ENCODE peak calls at places on chromosomes 5 and 9, in five cellular contexts. One of them, this sample, is unnamed.

GRCh38 chr9:33415152-33416038 is 13.0 kb upstream of the AQP7 start:
- DNase-seq in heart left ventricle: peak
- DNase-seq in AG10803: no peak
- DNase-seq in brain microvascular endothelial cell: peak
- DNase-seq in psoas muscle: peak
- DNase-seq in this sample: peak

GRCh38 chr9:125145425-125145824 is 2.1 kb upstream of the SCAI start:
- DNase-seq in heart left ventricle: no peak
- DNase-seq in AG10803: no peak
- DNase-seq in brain microvascular endothelial cell: no peak
- DNase-seq in psoas muscle: no peak
- DNase-seq in this sample: peak

GRCh38 chr5:155290937-155291336 is 277.4 kb downstream of the KIF4B start:
- DNase-seq in heart left ventricle: no peak
- DNase-seq in AG10803: no peak
- DNase-seq in brain microvascular endothelial cell: no peak
- DNase-seq in psoas muscle: no peak
- DNase-seq in this sample: no peak

GRCh38 chr9:26809795-26810194 is 82.8 kb downstream of the CAAP1 start:
- DNase-seq in heart left ventricle: no peak
- DNase-seq in AG10803: peak
- DNase-seq in brain microvascular endothelial cell: peak
- DNase-seq in psoas muscle: no peak
- DNase-seq in this sample: peak

GRCh38 chr9:27945386-27945785 is 372.1 kb upstream of the C9orf72 start:
- DNase-seq in heart left ventricle: no peak
- DNase-seq in AG10803: peak
- DNase-seq in brain microvascular endothelial cell: peak
- DNase-seq in psoas muscle: no peak
- DNase-seq in this sample: peak

GRCh38 chr9:118364266-118365075 is 660.3 kb downstream of the TLR4 start:
- DNase-seq in heart left ventricle: peak
- DNase-seq in AG10803: no peak
- DNase-seq in brain microvascular endothelial cell: no peak
- DNase-seq in psoas muscle: no peak
- DNase-seq in this sample: no peak

GRCh38 chr5:139108056-139108811 is 89.9 kb downstream of the SIL1 start:
- DNase-seq in heart left ventricle: no peak
- DNase-seq in AG10803: peak
- DNase-seq in brain microvascular endothelial cell: peak
- DNase-seq in psoas muscle: no peak
- DNase-seq in this sample: peak

GRCh38 chr5:67133781-67134180 is 62.8 kb downstream of the CD180 start:
- DNase-seq in heart left ventricle: no peak
- DNase-seq in AG10803: no peak
- DNase-seq in brain microvascular endothelial cell: no peak
- DNase-seq in psoas muscle: no peak
- DNase-seq in this sample: no peak

GRCh38 chr5:150448960-150449490 is 514 bp downstream of the RPS14 start:
- DNase-seq in heart left ventricle: no peak
- DNase-seq in AG10803: no peak
- DNase-seq in brain microvascular endothelial cell: no peak
- DNase-seq in psoas muscle: no peak
- DNase-seq in this sample: peak

GRCh38 chr9:136342191-136343120 is 15.1 kb downstream of the GPSM1 start:
- DNase-seq in heart left ventricle: peak
- DNase-seq in AG10803: peak
- DNase-seq in brain microvascular endothelial cell: peak
- DNase-seq in psoas muscle: peak
- DNase-seq in this sample: peak

GRCh38 chr5:50667079-50667652 is 729 bp downstream of the PARP8 start:
- DNase-seq in heart left ventricle: peak
- DNase-seq in AG10803: peak
- DNase-seq in brain microvascular endothelial cell: peak
- DNase-seq in psoas muscle: peak
- DNase-seq in this sample: peak

GRCh38 chr5:57575839-57576238 is 93.2 kb upstream of the ACTBL2 start:
- DNase-seq in heart left ventricle: no peak
- DNase-seq in AG10803: no peak
- DNase-seq in brain microvascular endothelial cell: no peak
- DNase-seq in psoas muscle: no peak
- DNase-seq in this sample: no peak

GRCh38 chr5:91128604-91129003 is 254.5 kb downstream of the ARRDC3 start:
- DNase-seq in heart left ventricle: no peak
- DNase-seq in AG10803: no peak
- DNase-seq in brain microvascular endothelial cell: no peak
- DNase-seq in psoas muscle: no peak
- DNase-seq in this sample: no peak

GRCh38 chr5:181218795-181219124 is 4.3 kb upstream of the TRIM41 start:
- DNase-seq in heart left ventricle: no peak
- DNase-seq in AG10803: no peak
- DNase-seq in brain microvascular endothelial cell: no peak
- DNase-seq in psoas muscle: no peak
- DNase-seq in this sample: no peak

GRCh38 chr5:138641547-138642298 is 66.5 kb upstream of the HSPA9 start:
- DNase-seq in heart left ventricle: peak
- DNase-seq in AG10803: peak
- DNase-seq in brain microvascular endothelial cell: peak
- DNase-seq in psoas muscle: peak
- DNase-seq in this sample: peak

GRCh38 chr5:169445191-169445590 is 138.4 kb upstream of the SPDL1 start:
- DNase-seq in heart left ventricle: no peak
- DNase-seq in AG10803: no peak
- DNase-seq in brain microvascular endothelial cell: no peak
- DNase-seq in psoas muscle: no peak
- DNase-seq in this sample: no peak

GRCh38 chr9:134554011-134554749 is 87.4 kb upstream of the COL5A1 start:
- DNase-seq in heart left ventricle: no peak
- DNase-seq in AG10803: no peak
- DNase-seq in brain microvascular endothelial cell: no peak
- DNase-seq in psoas muscle: peak
- DNase-seq in this sample: no peak

GRCh38 chr5:123367739-123368138 is 55.5 kb downstream of the CEP120 start:
- DNase-seq in heart left ventricle: no peak
- DNase-seq in AG10803: peak
- DNase-seq in brain microvascular endothelial cell: no peak
- DNase-seq in psoas muscle: no peak
- DNase-seq in this sample: peak

GRCh38 chr9:100597236-100597635 is 19.4 kb downstream of the CAVIN4 start:
- DNase-seq in heart left ventricle: no peak
- DNase-seq in AG10803: no peak
- DNase-seq in brain microvascular endothelial cell: no peak
- DNase-seq in psoas muscle: no peak
- DNase-seq in this sample: no peak

GRCh38 chr5:131384616-131385214 is 120.9 kb downstream of the CDC42SE2 start:
- DNase-seq in heart left ventricle: no peak
- DNase-seq in AG10803: no peak
- DNase-seq in brain microvascular endothelial cell: no peak
- DNase-seq in psoas muscle: no peak
- DNase-seq in this sample: no peak

GRCh38 chr5:154753792-154754191 is 1.4 kb upstream of the LARP1 start:
- DNase-seq in heart left ventricle: peak
- DNase-seq in AG10803: peak
- DNase-seq in brain microvascular endothelial cell: peak
- DNase-seq in psoas muscle: peak
- DNase-seq in this sample: peak

GRCh38 chr5:180825768-180826525 is 23.3 kb upstream of the MGAT1 start:
- DNase-seq in heart left ventricle: no peak
- DNase-seq in AG10803: peak
- DNase-seq in brain microvascular endothelial cell: peak
- DNase-seq in psoas muscle: no peak
- DNase-seq in this sample: peak

GRCh38 chr9:132006657-132007370 is 72.9 kb downstream of the MED27 start:
- DNase-seq in heart left ventricle: no peak
- DNase-seq in AG10803: peak
- DNase-seq in brain microvascular endothelial cell: no peak
- DNase-seq in psoas muscle: no peak
- DNase-seq in this sample: peak

GRCh38 chr5:89128097-89128496 is 245.1 kb upstream of the MEF2C start:
- DNase-seq in heart left ventricle: no peak
- DNase-seq in AG10803: no peak
- DNase-seq in brain microvascular endothelial cell: peak
- DNase-seq in psoas muscle: no peak
- DNase-seq in this sample: no peak

GRCh38 chr5:146707316-146707715 is 171.2 kb downstream of the PPP2R2B start:
- DNase-seq in heart left ventricle: no peak
- DNase-seq in AG10803: no peak
- DNase-seq in brain microvascular endothelial cell: no peak
- DNase-seq in psoas muscle: peak
- DNase-seq in this sample: no peak

GRCh38 chr5:150358261-150359095 is 981 bp downstream of the TCOF1 start:
- DNase-seq in heart left ventricle: no peak
- DNase-seq in AG10803: peak
- DNase-seq in brain microvascular endothelial cell: no peak
- DNase-seq in psoas muscle: no peak
- DNase-seq in this sample: peak

GRCh38 chr5:157384971-157385709 is 74.9 kb upstream of the NIPAL4 start:
- DNase-seq in heart left ventricle: peak
- DNase-seq in AG10803: peak
- DNase-seq in brain microvascular endothelial cell: peak
- DNase-seq in psoas muscle: no peak
- DNase-seq in this sample: peak

GRCh38 chr9:113998529-113999255 is 79.4 kb downstream of the AMBP start:
- DNase-seq in heart left ventricle: no peak
- DNase-seq in AG10803: no peak
- DNase-seq in brain microvascular endothelial cell: no peak
- DNase-seq in psoas muscle: no peak
- DNase-seq in this sample: no peak

GRCh38 chr9:1761807-1762206 is 253.3 kb upstream of the SMARCA2 start:
- DNase-seq in heart left ventricle: no peak
- DNase-seq in AG10803: no peak
- DNase-seq in brain microvascular endothelial cell: no peak
- DNase-seq in psoas muscle: no peak
- DNase-seq in this sample: no peak

GRCh38 chr9:35236692-35237091 is 74.9 kb downstream of the UNC13B start:
- DNase-seq in heart left ventricle: no peak
- DNase-seq in AG10803: no peak
- DNase-seq in brain microvascular endothelial cell: no peak
- DNase-seq in psoas muscle: no peak
- DNase-seq in this sample: no peak

GRCh38 chr9:109781086-109781485 is 1.1 kb downstream of the PALM2AKAP2 start:
- DNase-seq in heart left ventricle: no peak
- DNase-seq in AG10803: peak
- DNase-seq in brain microvascular endothelial cell: no peak
- DNase-seq in psoas muscle: no peak
- DNase-seq in this sample: peak

GRCh38 chr5:131709043-131709442 is 74.0 kb upstream of the RAPGEF6 start:
- DNase-seq in heart left ventricle: no peak
- DNase-seq in AG10803: no peak
- DNase-seq in brain microvascular endothelial cell: no peak
- DNase-seq in psoas muscle: no peak
- DNase-seq in this sample: no peak

GRCh38 chr5:65037845-65038815 is 269.4 kb downstream of the CWC27 start:
- DNase-seq in heart left ventricle: peak
- DNase-seq in AG10803: no peak
- DNase-seq in brain microvascular endothelial cell: no peak
- DNase-seq in psoas muscle: no peak
- DNase-seq in this sample: no peak
- TF ChIP-seq CTCF in heart left ventricle: peak
- TF ChIP-seq CTCF in AG10803: peak
- TF ChIP-seq CTCF in brain microvascular endothelial cell: peak
- TF ChIP-seq CTCF in psoas muscle: peak
- TF ChIP-seq CTCF in this sample: peak

GRCh38 chr9:98251554-98251953 is 3.9 kb downstream of the TBC1D2 start:
- DNase-seq in heart left ventricle: no peak
- DNase-seq in AG10803: peak
- DNase-seq in brain microvascular endothelial cell: peak
- DNase-seq in psoas muscle: no peak
- DNase-seq in this sample: peak
- H3K4me3 ChIP-seq in heart left ventricle: no peak
- H3K4me3 ChIP-seq in AG10803: no peak
- H3K4me3 ChIP-seq in brain microvascular endothelial cell: no peak
- H3K4me3 ChIP-seq in psoas muscle: no peak
- H3K4me3 ChIP-seq in this sample: no peak

GRCh38 chr5:83595217-83595616 is 123.7 kb downstream of the VCAN start:
- DNase-seq in heart left ventricle: no peak
- DNase-seq in AG10803: no peak
- DNase-seq in brain microvascular endothelial cell: no peak
- DNase-seq in psoas muscle: no peak
- DNase-seq in this sample: no peak
- TF ChIP-seq CTCF in heart left ventricle: no peak
- TF ChIP-seq CTCF in AG10803: peak
- TF ChIP-seq CTCF in brain microvascular endothelial cell: peak
- TF ChIP-seq CTCF in psoas muscle: no peak
- TF ChIP-seq CTCF in this sample: peak

GRCh38 chr9:123318192-123318591 is 37.8 kb upstream of the CRB2 start:
- DNase-seq in heart left ventricle: peak
- DNase-seq in AG10803: no peak
- DNase-seq in brain microvascular endothelial cell: no peak
- DNase-seq in psoas muscle: no peak
- DNase-seq in this sample: no peak

GRCh38 chr9:123318961-123319421 is 37.0 kb upstream of the CRB2 start:
- DNase-seq in heart left ventricle: peak
- DNase-seq in AG10803: no peak
- DNase-seq in brain microvascular endothelial cell: no peak
- DNase-seq in psoas muscle: no peak
- DNase-seq in this sample: no peak

GRCh38 chr9:123314617-123315016 is 41.4 kb upstream of the CRB2 start:
- DNase-seq in heart left ventricle: no peak
- DNase-seq in AG10803: no peak
- DNase-seq in brain microvascular endothelial cell: no peak
- DNase-seq in psoas muscle: no peak
- DNase-seq in this sample: no peak

GRCh38 chr9:123319541-123320339 is 36.3 kb upstream of the CRB2 start:
- DNase-seq in heart left ventricle: peak
- DNase-seq in AG10803: no peak
- DNase-seq in brain microvascular endothelial cell: no peak
- DNase-seq in psoas muscle: no peak
- DNase-seq in this sample: no peak

DNA sequence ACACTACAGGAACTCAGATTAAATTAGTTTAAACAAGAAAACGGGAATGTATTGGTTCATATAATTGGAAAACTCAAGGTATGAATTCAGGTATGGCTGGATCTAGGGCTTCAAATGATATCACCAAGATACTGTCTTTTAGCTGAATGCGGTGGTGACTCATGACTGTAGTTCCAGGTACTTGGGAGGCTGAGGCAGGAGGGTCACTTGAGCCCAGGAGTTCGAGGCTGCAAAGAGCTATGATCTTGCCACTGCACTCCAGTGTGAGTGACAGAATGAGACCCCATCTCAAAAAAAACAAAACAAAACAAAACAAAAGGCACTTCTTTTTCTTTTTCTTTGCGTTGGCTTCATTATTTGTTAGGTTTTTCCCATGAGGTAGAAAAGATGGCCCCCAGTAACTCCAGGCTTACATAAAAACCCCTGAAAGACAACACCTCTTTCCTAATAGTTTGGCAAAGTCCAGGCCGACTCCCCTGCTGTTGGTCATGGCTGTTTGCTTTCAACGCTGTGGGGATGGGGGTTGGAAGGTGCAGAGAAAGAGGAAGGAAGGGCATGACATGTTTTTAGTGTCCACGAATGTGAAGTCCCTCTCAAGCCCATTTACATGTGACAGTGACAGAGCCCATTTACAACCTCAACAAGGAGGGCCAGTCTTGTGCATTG is 39.8 kb upstream of the CRB2 start:
- DNase-seq in heart left ventricle: no peak
- DNase-seq in AG10803: no peak
- DNase-seq in brain microvascular endothelial cell: no peak
- DNase-seq in psoas muscle: no peak
- DNase-seq in this sample: no peak
- H3K4me3 ChIP-seq in heart left ventricle: no peak
- H3K4me3 ChIP-seq in AG10803: no peak
- H3K4me3 ChIP-seq in brain microvascular endothelial cell: no peak
- H3K4me3 ChIP-seq in psoas muscle: no peak
- H3K4me3 ChIP-seq in this sample: no peak